ENCODE peak calls at places on chromosomes 3 and 15, in four cellular contexts. One of them, this sample, is unnamed.

GRCh38 chr15:71237456-71238188 is 122.4 kb downstream of the THSD4 start:
- DNase-seq in GM12878: no peak
- DNase-seq in K562: peak
- DNase-seq in GM12891: no peak
- DNase-seq in this sample: no peak

GRCh38 chr15:76840830-76841460 is 64.2 kb downstream of the SCAPER start:
- DNase-seq in GM12891: no peak
- DNase-seq in GM12878: no peak
- DNase-seq in K562: peak
- DNase-seq in this sample: no peak

GRCh38 chr15:51726302-51727073 is 11.0 kb downstream of the LYSMD2 start:
- DNase-seq in K562: peak
- DNase-seq in GM12891: no peak
- DNase-seq in GM12878: no peak
- DNase-seq in this sample: no peak

GRCh38 chr3:87228316-87228715 is 1.2 kb downstream of the CHMP2B start:
- DNase-seq in GM12878: no peak
- DNase-seq in GM12891: no peak
- DNase-seq in K562: no peak
- DNase-seq in this sample: no peak

GRCh38 chr15:60815321-60815720 is 336.4 kb upstream of the ICE2 start:
- DNase-seq in GM12891: no peak
- DNase-seq in K562: no peak
- DNase-seq in GM12878: no peak
- DNase-seq in this sample: no peak

GRCh38 chr15:70339551-70340517 is 242.1 kb upstream of the TLE3 start:
- DNase-seq in GM12878: no peak
- DNase-seq in K562: no peak
- DNase-seq in GM12891: no peak
- DNase-seq in this sample: peak

GRCh38 chr15:89999676-90000174 is 1.4 kb upstream of the ZNF710 start:
- DNase-seq in K562: no peak
- DNase-seq in GM12891: no peak
- DNase-seq in GM12878: no peak
- DNase-seq in this sample: no peak

GRCh38 chr15:61383421-61383820 is 154.3 kb upstream of the RORA start:
- DNase-seq in GM12891: no peak
- DNase-seq in GM12878: no peak
- DNase-seq in K562: no peak
- DNase-seq in this sample: no peak

GRCh38 chr15:79364571-79365240 is 53.8 kb downstream of the TMED3 start:
- DNase-seq in GM12891: no peak
- DNase-seq in GM12878: no peak
- DNase-seq in K562: no peak
- DNase-seq in this sample: no peak

GRCh38 chr15:63447277-63447676 is 57.1 kb upstream of the USP3 start:
- DNase-seq in GM12891: no peak
- DNase-seq in K562: no peak
- DNase-seq in GM12878: no peak
- DNase-seq in this sample: no peak

GRCh38 chr15:55282284-55282833 is 7.3 kb downstream of the RAB27A start:
- DNase-seq in K562: peak
- DNase-seq in GM12878: no peak
- DNase-seq in GM12891: no peak
- DNase-seq in this sample: peak

DNA sequence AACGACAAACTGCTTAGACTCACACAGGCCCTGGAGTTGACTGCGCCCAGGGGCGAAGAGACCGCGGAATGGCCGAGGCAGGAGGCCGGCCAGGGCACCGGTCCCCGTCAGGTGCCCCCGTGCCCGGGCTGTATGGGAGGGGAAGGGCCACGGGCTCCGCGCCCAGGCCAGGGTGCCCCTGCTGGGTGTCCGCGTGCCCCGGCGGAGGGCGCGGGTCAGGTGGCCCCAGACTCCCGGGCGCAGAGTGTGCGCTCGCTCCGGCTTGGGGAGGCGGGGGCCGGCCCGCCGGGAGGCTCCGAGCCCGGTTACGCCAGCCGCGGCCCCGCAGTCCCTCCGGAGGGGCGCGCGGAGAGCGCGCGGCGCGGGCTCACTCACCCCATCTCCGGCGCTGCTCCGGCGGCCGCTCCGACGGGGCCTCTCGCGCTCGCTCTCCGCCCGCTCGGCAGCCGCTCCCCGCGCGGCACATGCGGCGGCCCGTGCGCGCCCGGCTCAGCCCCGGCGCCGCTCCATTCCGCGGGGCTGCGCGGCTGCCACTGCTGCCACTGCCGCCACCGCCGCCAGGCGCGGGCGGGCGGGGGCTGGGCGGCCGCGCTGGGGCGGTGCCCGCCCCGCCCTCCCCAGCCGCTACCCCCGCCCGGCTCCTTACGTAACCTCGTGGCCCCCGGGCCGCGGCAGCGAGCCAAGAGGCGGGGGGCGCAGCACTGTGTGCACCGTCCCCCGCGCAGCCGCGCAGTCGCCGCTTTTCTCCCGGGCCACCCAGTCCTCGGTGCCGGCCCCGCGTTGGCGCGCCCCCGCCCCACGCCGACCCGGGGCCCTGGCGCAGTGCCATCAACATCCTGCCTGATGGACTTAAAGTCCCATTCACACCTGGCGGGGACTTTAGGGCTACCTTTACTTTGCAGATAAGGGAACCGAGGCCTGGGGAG is at the start of gene HOMER2:
- DNase-seq in K562: no peak
- DNase-seq in GM12891: peak
- DNase-seq in GM12878: no peak
- DNase-seq in this sample: no peak
- TF ChIP-seq SPI1 in K562: no peak
- TF ChIP-seq SPI1 in GM12891: no peak
- TF ChIP-seq SPI1 in GM12878: no peak
- TF ChIP-seq SPI1 in this sample: no peak

GRCh38 chr3:14218355-14218754 is 39.7 kb downstream of the LSM3 start:
- DNase-seq in K562: no peak
- DNase-seq in GM12891: no peak
- DNase-seq in GM12878: no peak
- DNase-seq in this sample: no peak

GRCh38 chr3:14213066-14213774 is 34.6 kb downstream of the LSM3 start:
- DNase-seq in K562: no peak
- DNase-seq in GM12891: no peak
- DNase-seq in GM12878: no peak
- DNase-seq in this sample: no peak

GRCh38 chr3:14216257-14217048 is 37.8 kb downstream of the LSM3 start:
- DNase-seq in GM12891: no peak
- DNase-seq in GM12878: no peak
- DNase-seq in K562: no peak
- DNase-seq in this sample: no peak

GRCh38 chr3:14212032-14212431 is 33.4 kb downstream of the LSM3 start:
- DNase-seq in K562: no peak
- DNase-seq in GM12891: no peak
- DNase-seq in GM12878: no peak
- DNase-seq in this sample: no peak

GRCh38 chr3:14214764-14215163 is 36.1 kb downstream of the LSM3 start:
- DNase-seq in K562: no peak
- DNase-seq in GM12891: no peak
- DNase-seq in GM12878: no peak
- DNase-seq in this sample: no peak
- TF ChIP-seq POLR2AphosphoS5 in K562: no peak
- TF ChIP-seq POLR2AphosphoS5 in GM12891: no peak
- TF ChIP-seq POLR2AphosphoS5 in GM12878: no peak
- TF ChIP-seq POLR2AphosphoS5 in this sample: no peak

GRCh38 chr3:35929158-35929557 is 289.8 kb downstream of the ARPP21 start:
- DNase-seq in K562: no peak
- DNase-seq in GM12878: no peak
- DNase-seq in GM12891: no peak
- DNase-seq in this sample: no peak
- TF ChIP-seq SPI1 in K562: no peak
- TF ChIP-seq SPI1 in GM12878: no peak
- TF ChIP-seq SPI1 in GM12891: no peak
- TF ChIP-seq SPI1 in this sample: no peak

GRCh38 chr3:41290306-41290705 is 91.0 kb downstream of the CTNNB1 start:
- DNase-seq in GM12891: no peak
- DNase-seq in K562: no peak
- DNase-seq in GM12878: no peak
- DNase-seq in this sample: no peak
- TF ChIP-seq POLR2AphosphoS5 in GM12891: no peak
- TF ChIP-seq POLR2AphosphoS5 in K562: no peak
- TF ChIP-seq POLR2AphosphoS5 in GM12878: no peak
- TF ChIP-seq POLR2AphosphoS5 in this sample: no peak

GRCh38 chr3:77259701-77260100 is 219.8 kb downstream of the ROBO2 start:
- DNase-seq in K562: no peak
- DNase-seq in GM12891: no peak
- DNase-seq in GM12878: no peak
- DNase-seq in this sample: no peak
- TF ChIP-seq SPI1 in K562: no peak
- TF ChIP-seq SPI1 in GM12891: no peak
- TF ChIP-seq SPI1 in GM12878: no peak
- TF ChIP-seq SPI1 in this sample: no peak

DNA sequence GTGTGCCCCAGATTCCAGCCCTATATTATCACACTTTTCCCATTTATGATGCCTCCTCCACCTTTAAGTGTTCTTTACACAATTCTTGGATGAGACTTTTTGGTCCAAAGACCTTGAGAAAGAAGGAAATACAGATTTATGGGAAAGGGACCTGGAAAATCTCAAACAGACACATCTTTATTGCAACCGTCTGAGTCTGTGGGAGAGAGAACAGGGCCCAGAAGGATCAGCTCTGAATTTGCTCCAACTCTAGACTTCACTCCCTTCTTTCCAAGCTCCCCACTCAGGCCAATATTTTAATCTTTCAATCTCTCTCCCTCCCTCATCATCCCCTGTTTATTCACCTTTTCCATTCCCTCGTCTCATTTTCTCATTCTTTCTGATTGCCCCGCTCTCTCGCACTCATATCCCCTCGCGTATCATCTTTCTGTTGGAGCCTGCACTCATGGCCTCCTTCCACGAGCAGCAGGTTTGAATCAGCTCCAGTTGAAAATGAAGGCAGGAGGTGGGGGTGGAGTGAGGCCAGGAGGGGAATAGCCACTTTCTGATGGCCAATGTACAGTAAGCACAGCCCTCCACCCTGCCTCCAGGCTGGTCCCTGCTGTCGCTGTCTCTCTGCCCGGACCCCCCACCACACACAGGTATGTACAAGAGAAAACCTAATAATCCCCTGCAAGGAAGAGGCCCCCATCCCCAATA is 63.6 kb upstream of the BOC start:
- DNase-seq in GM12891: no peak
- DNase-seq in GM12878: no peak
- DNase-seq in K562: no peak
- DNase-seq in this sample: no peak
- TF ChIP-seq POLR2AphosphoS5 in GM12891: no peak
- TF ChIP-seq POLR2AphosphoS5 in GM12878: no peak
- TF ChIP-seq POLR2AphosphoS5 in K562: no peak
- TF ChIP-seq POLR2AphosphoS5 in this sample: no peak

GRCh38 chr3:159766563-159767185 is 222.0 kb upstream of the IL12A start:
- DNase-seq in GM12891: no peak
- DNase-seq in K562: peak
- DNase-seq in GM12878: no peak
- DNase-seq in this sample: no peak
- TF ChIP-seq SPI1 in GM12891: no peak
- TF ChIP-seq SPI1 in K562: no peak
- TF ChIP-seq SPI1 in GM12878: no peak
- TF ChIP-seq SPI1 in this sample: no peak

DNA sequence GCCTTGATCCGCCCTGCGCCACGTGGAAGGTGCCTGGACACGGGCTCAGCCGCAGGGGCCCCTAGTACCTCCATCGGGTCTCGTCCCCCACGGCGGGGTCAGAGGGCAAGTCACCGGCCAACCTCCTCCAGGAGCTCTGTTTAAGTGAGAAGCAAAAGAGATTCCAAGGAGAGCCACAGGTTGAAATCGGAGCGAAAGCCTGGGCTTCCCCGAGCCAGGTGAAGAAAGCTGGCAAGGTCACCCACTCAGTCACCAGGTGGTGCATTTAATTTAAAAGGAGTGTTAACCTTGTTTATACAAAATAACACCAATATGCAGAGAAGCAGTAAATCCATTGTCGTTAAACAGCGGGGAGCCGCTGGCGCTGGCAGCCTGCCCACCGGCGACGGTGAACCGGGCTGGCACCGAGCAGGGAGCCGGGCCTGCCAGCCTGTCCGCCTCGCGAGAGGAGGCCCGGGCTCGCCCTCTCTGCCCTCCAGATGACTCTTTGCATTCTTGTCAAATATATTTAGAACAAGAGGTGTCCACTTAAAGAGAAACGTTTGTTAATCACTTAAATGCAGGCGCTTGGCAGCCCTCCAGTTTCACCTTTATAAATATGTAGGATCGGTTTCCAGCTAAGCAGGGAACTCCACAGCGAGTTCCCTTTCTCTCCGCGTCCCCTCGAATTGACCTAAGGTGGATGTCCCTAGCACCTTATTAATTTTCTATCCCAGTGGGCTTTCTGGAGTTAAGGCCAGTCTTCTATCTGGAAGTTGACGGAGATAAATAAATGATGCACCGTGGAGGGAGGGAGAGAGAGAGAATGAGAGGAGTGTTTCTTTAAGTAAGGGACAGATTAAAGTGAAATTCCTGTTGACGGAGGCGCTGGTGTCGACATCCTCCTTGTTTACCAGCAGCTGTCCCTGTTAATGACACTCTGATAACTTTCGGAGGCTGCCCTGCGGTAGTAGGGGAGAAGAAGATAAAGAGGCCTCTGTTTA is 277.2 kb upstream of the NR2F2 start:
- DNase-seq in GM12891: no peak
- DNase-seq in GM12878: no peak
- DNase-seq in K562: peak
- DNase-seq in this sample: no peak
- TF ChIP-seq POLR2AphosphoS5 in GM12891: no peak
- TF ChIP-seq POLR2AphosphoS5 in GM12878: no peak
- TF ChIP-seq POLR2AphosphoS5 in K562: no peak
- TF ChIP-seq POLR2AphosphoS5 in this sample: no peak

This sample was measured in HL-60.